ENCODE peak calls at places on chromosomes 1 and 21, in eight cellular contexts. T is amniotic epithelial cell; M is stimulated activated CD8-positive, alpha-beta memory T cell treated with anti-CD3 and anti-CD28 coated beads, Interleukin-15, amount 100 ng/mL, for 24 hours; C is transverse colon; W is activated CD8-positive, alpha-beta memory T cell treated with anti-CD3 and anti-CD28 coated beads, Interleukin-2, amount 50 U/mL, for 4 hours; S is iPS-NIHi11; A is heart right ventricle; X is stimulated activated CD4-positive, alpha-beta T cell treated with anti-CD3 and anti-CD28 coated beads, TNF-alpha, amount 100 ng/mL, for 4 hours. G is an unnamed sample.

GRCh38 chr1:224644553-224645154 is 28.5 kb downstream of the CNIH3 start:
- DNase-seq in T (peak; percentile 54), W (peak; percentile 56), X (peak; percentile 18), A (no peak), C (peak; percentile 52), S (peak; percentile 80), M (no peak), G (no peak)

GRCh38 chr1:117541003-117541402 is 64.8 kb upstream of the TENT5C start:
- DNase-seq in C (no peak), X (no peak), T (peak; percentile 60), A (no peak), W (no peak), S (no peak), M (no peak), G (no peak)

GRCh38 chr1:99590578-99591209 is 55.2 kb upstream of the PALMD start:
- DNase-seq in M (no peak), S (no peak), C (no peak), W (no peak), T (peak; percentile 65), A (peak; percentile 22), X (no peak), G (no peak)

GRCh38 chr1:112298558-112298957 is 97.5 kb upstream of the CTTNBP2NL start:
- DNase-seq in S (peak; percentile 87), M (no peak), W (peak; percentile 25), C (peak; percentile 51), X (no peak), A (no peak), T (peak; percentile 60), G (no peak)

GRCh38 chr1:23905461-23906025 is 7.6 kb downstream of the CNR2 start:
- DNase-seq in A (no peak), S (no peak), M (no peak), T (no peak), W (no peak), C (no peak), X (no peak), G (no peak)

GRCh38 chr1:171590022-171590421 is 32.0 kb upstream of the MYOCOS start:
- DNase-seq in C (no peak), A (no peak), T (peak; percentile 24), X (no peak), M (no peak), S (no peak), W (no peak), G (no peak)

GRCh38 chr1:68103006-68103545 is 52.6 kb upstream of the DIRAS3 start:
- DNase-seq in S (no peak), C (no peak), T (no peak), W (no peak), M (no peak), A (no peak), X (no peak), G (no peak)

GRCh38 chr1:240337795-240338194 is 246.1 kb downstream of the FMN2 start:
- DNase-seq in S (no peak), C (no peak), T (peak; percentile 99), A (no peak), X (no peak), W (no peak), M (no peak), G (peak; percentile 67)

GRCh38 chr21:46455575-46456385 is 2.9 kb upstream of the DIP2A start:
- DNase-seq in W (no peak), C (peak; percentile 26), M (no peak), T (peak; percentile 29), A (no peak), S (no peak), X (no peak), G (peak; percentile 54)

GRCh38 chr21:42997053-42997452 is 22.7 kb downstream of the PKNOX1 start:
- DNase-seq in T (peak; percentile 98), S (no peak), C (peak; percentile 41), M (no peak), X (no peak), W (no peak), A (peak; percentile 36), G (peak; percentile 94)

GRCh38 chr1:111880866-111881837 is 108.3 kb downstream of the KCND3 start:
- DNase-seq in M (no peak), W (no peak), A (peak; percentile 41), S (no peak), C (peak; percentile 12), T (no peak), X (no peak), G (peak; percentile 78)

GRCh38 chr1:226872455-226872854 is 2.0 kb downstream of the PSEN2 start:
- DNase-seq in W (no peak), C (no peak), T (peak; percentile 4), M (no peak), X (no peak), A (no peak), S (no peak), G (no peak)

GRCh38 chr1:36034692-36035091 is 49.2 kb upstream of the TEKT2 start:
- DNase-seq in A (no peak), C (no peak), T (peak; percentile 93), S (no peak), X (no peak), M (no peak), W (no peak), G (no peak)

GRCh38 chr1:214520544-214521165 is 30.7 kb downstream of the PTPN14 start:
- DNase-seq in A (no peak), C (no peak), W (no peak), X (no peak), M (no peak), T (no peak), S (no peak), G (no peak)

GRCh38 chr1:115717541-115717940 is 51.0 kb downstream of the CASQ2 start:
- DNase-seq in A (no peak), S (no peak), M (no peak), W (peak; percentile 22), C (peak; percentile 32), T (peak; percentile 49), X (no peak), G (peak; percentile 71)

GRCh38 chr1:39450956-39451601 is 40.4 kb upstream of the BMP8A start:
- DNase-seq in W (no peak), A (no peak), T (peak; percentile 94), M (no peak), S (no peak), X (no peak), C (no peak), G (no peak)

GRCh38 chr1:153803479-153804056 is 28.4 kb downstream of the SLC27A3 start:
- DNase-seq in T (no peak), X (no peak), M (no peak), C (no peak), S (no peak), A (no peak), W (no peak), G (no peak)

GRCh38 chr1:204709960-204710912 is 24.7 kb upstream of the LRRN2 start:
- DNase-seq in X (no peak), M (no peak), C (no peak), A (no peak), W (no peak), T (no peak), S (peak; percentile 67), G (no peak)

GRCh38 chr1:12063141-12064072 is at the start of gene TNFRSF8:
- DNase-seq in T (no peak), W (peak; percentile 35), C (no peak), M (no peak), X (peak; percentile 28), S (peak; percentile 60), A (no peak), G (no peak)

GRCh38 chr1:10765734-10766478 is 30.5 kb downstream of the CASZ1 start:
- DNase-seq in W (no peak), T (no peak), M (no peak), C (peak; percentile 84), A (no peak), S (no peak), X (no peak), G (no peak)

GRCh38 chr1:207962716-207963428 is 51.9 kb upstream of the CD34 start:
- DNase-seq in T (peak; percentile 24), A (peak; percentile 76), W (peak; percentile 16), M (no peak), X (no peak), C (peak; percentile 67), S (no peak), G (peak; percentile 85)

GRCh38 chr1:196309386-196309785 is 298.9 kb downstream of the KCNT2 start:
- DNase-seq in C (no peak), A (no peak), S (no peak), M (no peak), W (no peak), T (peak; percentile 51), X (no peak), G (no peak)

GRCh38 chr1:199336745-199337640 is 690.5 kb upstream of the NR5A2 start:
- DNase-seq in C (no peak), X (no peak), A (no peak), T (no peak), M (no peak), S (peak; percentile 37), W (no peak), G (no peak)

GRCh38 chr1:1883092-1883858 is 7.6 kb downstream of the GNB1 start:
- DNase-seq in S (no peak), T (no peak), C (no peak), A (no peak), W (no peak), M (no peak), X (no peak), G (no peak)

GRCh38 chr1:34924759-34925555 is 4.5 kb downstream of the DLGAP3 start:
- DNase-seq in C (peak; percentile 37), T (peak; percentile 46), W (peak; percentile 48), S (peak; percentile 90), A (peak; percentile 64), M (no peak), X (no peak), G (no peak)

GRCh38 chr1:169809370-169810095 is 14.8 kb upstream of the METTL18 start:
- DNase-seq in X (no peak), S (peak; percentile 24), T (peak; percentile 21), M (no peak), C (no peak), A (no peak), W (peak; percentile 19), G (no peak)

GRCh38 chr1:79852004-79852403 is 845.5 kb upstream of the ADGRL4 start:
- DNase-seq in X (no peak), A (no peak), M (no peak), S (no peak), T (no peak), W (no peak), C (no peak), G (no peak)

GRCh38 chr1:220511785-220512184 is 16.2 kb upstream of the MARK1 start:
- DNase-seq in X (no peak), C (no peak), M (no peak), W (no peak), T (no peak), A (peak; percentile 10), S (peak; percentile 50), G (no peak)

GRCh38 chr1:76925825-76926224 is 58.5 kb downstream of the ST6GALNAC5 start:
- DNase-seq in C (no peak), T (no peak), X (no peak), M (no peak), W (no peak), A (no peak), S (no peak), G (no peak)

GRCh38 chr1:90000934-90001676 is 6.2 kb downstream of the ZNF326 start:
- DNase-seq in S (no peak), X (no peak), W (no peak), T (no peak), A (no peak), C (no peak), M (no peak), G (no peak)

GRCh38 chr1:68359045-68359444 is 90.7 kb downstream of the RPE65 start:
- DNase-seq in M (no peak), X (no peak), W (no peak), T (peak; percentile 66), A (no peak), C (no peak), S (no peak), G (no peak)

GRCh38 chr1:169741666-169742394 is 8.0 kb upstream of the SELE start:
- DNase-seq in M (no peak), W (no peak), X (no peak), S (no peak), T (peak; percentile 2), C (no peak), A (no peak), G (no peak)

GRCh38 chr1:59169703-59170102 is 127.2 kb upstream of the FGGY start:
- DNase-seq in W (no peak), M (no peak), A (no peak), T (peak; percentile 43), C (no peak), S (no peak), X (no peak), G (no peak)

GRCh38 chr1:115133440-115133839 is 44.1 kb upstream of the TSPAN2 start:
- DNase-seq in X (no peak), A (no peak), C (no peak), S (no peak), M (no peak), T (peak; percentile 75), W (no peak), G (no peak)

G was measured in sigmoid colon.